ENCODE peak calls at places on chromosomes 7 and 10, in seven cellular contexts. B is activated effector memory CD4-positive, alpha-beta T cell treated with Interleukin-2 at 50 U/mL for 16 hours; S is stimulated activated CD8-positive, alpha-beta memory T cell treated with anti-CD3 and anti-CD28 coated beads, Interleukin-7, amount 100 ng/mL, for 4 hours; X is NCI-H2029; G is M059J; C is NAMALWA; M is BE2C. W is an unnamed sample.

GRCh38 chr10:100186813-100187212 is 984 bp upstream of the ERLIN1 start:
- DNase-seq in B (no peak), S (peak; percentile 1), X (no peak), G (no peak), C (peak; percentile 45), M (peak; percentile 26), W (peak; percentile 77)

GRCh38 chr10:34320265-34320664 is 494.8 kb downstream of the PARD3 start:
- DNase-seq in B (no peak), S (no peak), X (no peak), G (no peak), C (no peak), M (peak; percentile 15), W (no peak)

GRCh38 chr10:111439034-111439842 is 362.4 kb downstream of the ADRA2A start:
- DNase-seq in B (no peak), S (no peak), X (no peak), G (no peak), C (no peak), M (no peak), W (peak; percentile 64)

GRCh38 chr10:5873515-5873995 is 16.1 kb downstream of the ANKRD16 start:
- DNase-seq in B (peak; percentile 43), S (peak; percentile 38), X (no peak), G (peak; percentile 52), C (peak; percentile 90), M (peak; percentile 49), W (peak; percentile 40)

GRCh38 chr10:21989453-21990154 is 13.9 kb downstream of the DNAJC1 start:
- DNase-seq in B (no peak), S (no peak), X (peak; percentile 52), G (peak; percentile 56), C (peak; percentile 74), M (peak; percentile 58), W (peak; percentile 44)

GRCh38 chr10:6201511-6201975 is 1.2 kb upstream of the PFKFB3 start:
- DNase-seq in B (peak; percentile 77), S (peak; percentile 76), X (no peak), G (peak; percentile 76), C (peak; percentile 90), M (peak; percentile 55), W (no peak)

GRCh38 chr10:97037365-97038361 is 148.1 kb downstream of the SLIT1 start:
- DNase-seq in B (peak; percentile 48), S (peak; percentile 60), X (peak; percentile 78), G (peak; percentile 83), C (peak; percentile 83), M (peak; percentile 83), W (peak; percentile 92)

GRCh38 chr7:129713544-129713943 is 102.0 kb downstream of the NRF1 start:
- DNase-seq in B (no peak), S (no peak), X (peak; percentile 68), G (no peak), C (no peak), M (peak; percentile 46), W (no peak)

GRCh38 chr7:122040147-122040546 is 103.9 kb downstream of the AASS start:
- DNase-seq in B (no peak), S (no peak), X (no peak), G (no peak), C (no peak), M (no peak), W (no peak)

GRCh38 chr7:32290015-32290414 is 200.2 kb downstream of the LSM5 start:
- DNase-seq in B (no peak), S (no peak), X (peak; percentile 91), G (no peak), C (no peak), M (peak; percentile 19), W (no peak)

GRCh38 chr10:93471110-93471651 is 11.0 kb downstream of the MYOF start:
- DNase-seq in B (no peak), S (no peak), X (no peak), G (peak; percentile 97), C (no peak), M (no peak), W (no peak)

GRCh38 chr7:66617295-66617694 is 11.4 kb upstream of the KCTD7 start:
- DNase-seq in B (no peak), S (no peak), X (no peak), G (no peak), C (no peak), M (no peak), W (no peak)

GRCh38 chr7:21642422-21642821 is 99.6 kb downstream of the DNAH11 start:
- DNase-seq in B (no peak), S (no peak), X (no peak), G (peak; percentile 62), C (no peak), M (no peak), W (no peak)

GRCh38 chr10:67818323-67818722 is 19.7 kb downstream of the DNAJC12 start:
- DNase-seq in B (no peak), S (no peak), X (peak; percentile 76), G (peak; percentile 86), C (no peak), M (no peak), W (no peak)

GRCh38 chr7:1219516-1219915 is 13.2 kb upstream of the UNCX start:
- DNase-seq in B (no peak), S (no peak), X (no peak), G (no peak), C (no peak), M (no peak), W (no peak)

GRCh38 chr10:29067161-29067560 is 221.7 kb upstream of the LYZL1 start:
- DNase-seq in B (no peak), S (no peak), X (no peak), G (peak; percentile 65), C (no peak), M (no peak), W (no peak)

GRCh38 chr10:6383099-6383812 is 180.5 kb downstream of the PFKFB3 start:
- DNase-seq in B (no peak), S (no peak), X (no peak), G (peak; percentile 79), C (no peak), M (no peak), W (no peak)

GRCh38 chr7:5354460-5355279 is 69.0 kb downstream of the TNRC18 start:
- DNase-seq in B (no peak), S (no peak), X (peak; percentile 53), G (no peak), C (no peak), M (peak; percentile 93), W (peak; percentile 66)

W was measured in WERI-Rb-1.